ENCODE peak calls at places on chromosomes 6 and 20, in eight cellular contexts. H is dorsolateral prefrontal cortex, J is A549, Q is cardiac fibroblast, P is right atrium auricular region, G is left ventricle myocardium inferior, T is B cell, I is progenitor cell of endocrine pancreas. D is an unnamed sample.

GRCh38 chr6:124999105-124999764 is 37.0 kb downstream of the RNF217 start:
- DNase-seq in H (no peak), J (no peak), Q (no peak), P (no peak), G (no peak), T (no peak), I (no peak), D (no peak)

GRCh38 chr6:132675749-132676148 is 16.8 kb upstream of the TAAR1 start:
- DNase-seq in H (no peak), J (no peak), Q (no peak), P (no peak), G (no peak), T (no peak), I (no peak), D (no peak)

GRCh38 chr20:49567421-49568256 is at the start of gene PTGIS:
- DNase-seq in H (no peak), J (no peak), Q (peak), P (no peak), G (no peak), T (peak), I (peak), D (peak)

GRCh38 chr6:169047345-169047744 is 206.3 kb downstream of the THBS2 start:
- DNase-seq in H (no peak), J (no peak), Q (no peak), P (no peak), G (no peak), T (no peak), I (no peak), D (no peak)

GRCh38 chr20:54345817-54346216 is 129.6 kb upstream of the DOK5 start:
- DNase-seq in H (no peak), J (no peak), Q (peak), P (no peak), G (no peak), T (no peak), I (no peak), D (no peak)

GRCh38 chr6:148200302-148200701 is 142.3 kb upstream of the SASH1 start:
- DNase-seq in H (peak), J (no peak), Q (no peak), P (no peak), G (no peak), T (no peak), I (no peak), D (no peak)

GRCh38 chr20:17531537-17532025 is 402 bp upstream of the BFSP1 start:
- DNase-seq in H (no peak), J (peak), Q (no peak), P (no peak), G (no peak), T (no peak), I (no peak), D (no peak)

GRCh38 chr6:142242269-142242668 is 59.5 kb upstream of the ADGRG6 start:
- DNase-seq in H (no peak), J (no peak), Q (peak), P (no peak), G (no peak), T (no peak), I (no peak), D (no peak)

GRCh38 chr6:16316741-16317251 is 78.4 kb downstream of the GMPR start:
- DNase-seq in H (no peak), J (peak), Q (peak), P (no peak), G (no peak), T (peak), I (no peak), D (peak)

GRCh38 chr6:88512951-88513350 is 346.8 kb upstream of the CNR1 start:
- DNase-seq in H (no peak), J (no peak), Q (no peak), P (no peak), G (no peak), T (no peak), I (no peak), D (no peak)

GRCh38 chr6:80182291-80182690 is 75.8 kb downstream of the BCKDHB start:
- DNase-seq in H (no peak), J (no peak), Q (peak), P (no peak), G (no peak), T (no peak), I (no peak), D (no peak)

GRCh38 chr20:2626853-2627541 is 25.4 kb upstream of the NOP56 start:
- DNase-seq in H (no peak), J (no peak), Q (peak), P (no peak), G (no peak), T (no peak), I (no peak), D (no peak)

GRCh38 chr6:163414117-163414366 is 476 bp upstream of the QKI start:
- DNase-seq in H (no peak), J (no peak), Q (peak), P (no peak), G (no peak), T (no peak), I (no peak), D (no peak)

GRCh38 chr6:111474771-111475170 is 8.2 kb downstream of the REV3L start:
- DNase-seq in H (no peak), J (no peak), Q (no peak), P (no peak), G (no peak), T (no peak), I (no peak), D (no peak)

GRCh38 chr20:32786059-32786760 is 24.0 kb downstream of the DNMT3B start:
- DNase-seq in H (no peak), J (no peak), Q (no peak), P (no peak), G (no peak), T (no peak), I (no peak), D (no peak)

GRCh38 chr6:67640462-67640861 is 994.6 kb upstream of the ADGRB3 start:
- DNase-seq in H (no peak), J (no peak), Q (peak), P (no peak), G (no peak), T (no peak), I (no peak), D (no peak)

GRCh38 chr6:18155273-18155863 is at the start of gene KDM1B:
- DNase-seq in H (no peak), J (peak), Q (peak), P (peak), G (peak), T (peak), I (no peak), D (no peak)

GRCh38 chr20:63398744-63399514 is 37.8 kb upstream of the CHRNA4 start:
- DNase-seq in H (no peak), J (no peak), Q (no peak), P (no peak), G (no peak), T (no peak), I (no peak), D (no peak)

GRCh38 chr6:144353871-144354314 is 68.8 kb downstream of the UTRN start:
- DNase-seq in H (no peak), J (no peak), Q (no peak), P (no peak), G (no peak), T (no peak), I (no peak), D (no peak)

GRCh38 chr20:44496976-44497375 is 21.3 kb downstream of the TTPAL start:
- DNase-seq in H (no peak), J (peak), Q (peak), P (no peak), G (no peak), T (no peak), I (no peak), D (no peak)

GRCh38 chr20:38195041-38195504 is 30.0 kb upstream of the TGM2 start:
- DNase-seq in H (no peak), J (no peak), Q (no peak), P (no peak), G (no peak), T (no peak), I (no peak), D (no peak)

GRCh38 chr20:19497064-19497463 is 261.0 kb upstream of the RIN2 start:
- DNase-seq in H (no peak), J (no peak), Q (peak), P (no peak), G (no peak), T (no peak), I (no peak), D (no peak)

GRCh38 chr6:137589067-137589848 is 95.1 kb upstream of the OLIG3 start:
- DNase-seq in H (no peak), J (peak), Q (peak), P (no peak), G (no peak), T (no peak), I (no peak), D (no peak)

GRCh38 chr6:156250593-156250992 is 526.6 kb upstream of the ARID1B start:
- DNase-seq in H (no peak), J (no peak), Q (no peak), P (no peak), G (no peak), T (no peak), I (no peak), D (no peak)

GRCh38 chr6:111738156-111738555 is 132.5 kb upstream of the TRAF3IP2 start:
- DNase-seq in H (no peak), J (no peak), Q (no peak), P (no peak), G (no peak), T (no peak), I (no peak), D (no peak)

GRCh38 chr6:109453594-109454482 is 1.7 kb downstream of the MICAL1 start:
- DNase-seq in H (no peak), J (no peak), Q (peak), P (no peak), G (peak), T (no peak), I (no peak), D (peak)

GRCh38 chr20:59518881-59519706 is 85.2 kb upstream of the PHACTR3 start:
- DNase-seq in H (no peak), J (peak), Q (peak), P (no peak), G (no peak), T (peak), I (no peak), D (peak)

GRCh38 chr6:149335924-149336323 is 18.4 kb downstream of the TAB2 start:
- DNase-seq in H (no peak), J (no peak), Q (peak), P (no peak), G (no peak), T (no peak), I (no peak), D (no peak)

GRCh38 chr6:4612636-4613171 is 163.5 kb upstream of the CDYL start:
- DNase-seq in H (no peak), J (no peak), Q (peak), P (no peak), G (no peak), T (no peak), I (no peak), D (no peak)

GRCh38 chr6:17331238-17331637 is 50.1 kb downstream of the RBM24 start:
- DNase-seq in H (no peak), J (no peak), Q (no peak), P (no peak), G (no peak), T (no peak), I (no peak), D (no peak)

GRCh38 chr6:4936681-4937041 is 67.2 kb downstream of the RPP40 start:
- DNase-seq in H (no peak), J (peak), Q (peak), P (no peak), G (no peak), T (peak), I (no peak), D (no peak)

GRCh38 chr6:36829919-36830544 is 9.2 kb downstream of the CPNE5 start:
- DNase-seq in H (peak), J (no peak), Q (peak), P (peak), G (peak), T (no peak), I (no peak), D (no peak)

GRCh38 chr20:16810216-16810615 is 62.1 kb downstream of the OTOR start:
- DNase-seq in H (no peak), J (no peak), Q (no peak), P (no peak), G (no peak), T (no peak), I (no peak), D (no peak)

GRCh38 chr6:157669747-157670216 is 153.3 kb upstream of the SNX9 start:
- DNase-seq in H (peak), J (peak), Q (peak), P (peak), G (peak), T (no peak), I (no peak), D (peak)
- TF ChIP-seq CTCF in H (peak), J (no peak), Q (peak), P (no peak), G (peak), T (no peak), I (peak), D (no peak)

GRCh38 chr6:119612176-119612870 is 262.8 kb upstream of the MAN1A1 start:
- DNase-seq in H (no peak), J (no peak), Q (peak), P (no peak), G (no peak), T (no peak), I (no peak), D (no peak)
- TF ChIP-seq CTCF in H (no peak), J (no peak), Q (peak), P (no peak), G (no peak), T (no peak), I (no peak), D (no peak)

GRCh38 chr20:56897318-56897962 is 268.3 kb downstream of the TFAP2C start:
- DNase-seq in H (no peak), J (no peak), Q (no peak), P (no peak), G (no peak), T (no peak), I (no peak), D (no peak)
- TF ChIP-seq CTCF in H (no peak), J (no peak), Q (no peak), P (no peak), G (no peak), T (no peak), I (no peak), D (no peak)

GRCh38 chr6:41723936-41724637 is 11.3 kb downstream of the TFEB start:
- DNase-seq in H (no peak), J (no peak), Q (no peak), P (no peak), G (no peak), T (no peak), I (no peak), D (no peak)

GRCh38 chr6:41720783-41721182 is 14.6 kb downstream of the TFEB start:
- DNase-seq in H (no peak), J (no peak), Q (no peak), P (no peak), G (no peak), T (no peak), I (no peak), D (no peak)

GRCh38 chr6:41721396-41721795 is 14.0 kb downstream of the TFEB start:
- DNase-seq in H (no peak), J (no peak), Q (no peak), P (no peak), G (no peak), T (no peak), I (no peak), D (no peak)

GRCh38 chr6:41724638-41725501 is 10.5 kb downstream of the TFEB start:
- DNase-seq in H (no peak), J (no peak), Q (no peak), P (no peak), G (no peak), T (no peak), I (no peak), D (no peak)

GRCh38 chr6:41723178-41723935 is 12.1 kb downstream of the TFEB start:
- DNase-seq in H (peak), J (peak), Q (peak), P (peak), G (peak), T (peak), I (no peak), D (peak)
- TF ChIP-seq CTCF in H (no peak), J (no peak), Q (peak), P (no peak), G (peak), T (no peak), I (no peak), D (no peak)

GRCh38 chr6:139546117-139546495 is 171.7 kb upstream of the CITED2 start:
- DNase-seq in H (no peak), J (no peak), Q (no peak), P (no peak), G (no peak), T (no peak), I (no peak), D (no peak)

GRCh38 chr6:139545474-139546116 is 171.1 kb upstream of the CITED2 start:
- DNase-seq in H (no peak), J (no peak), Q (no peak), P (no peak), G (no peak), T (no peak), I (no peak), D (no peak)

GRCh38 chr6:139542351-139542750 is 167.9 kb upstream of the CITED2 start:
- DNase-seq in H (no peak), J (no peak), Q (no peak), P (no peak), G (no peak), T (no peak), I (no peak), D (no peak)

GRCh38 chr6:139547082-139547776 is 172.8 kb upstream of the CITED2 start:
- DNase-seq in H (no peak), J (no peak), Q (peak), P (no peak), G (no peak), T (no peak), I (no peak), D (no peak)

DNA sequence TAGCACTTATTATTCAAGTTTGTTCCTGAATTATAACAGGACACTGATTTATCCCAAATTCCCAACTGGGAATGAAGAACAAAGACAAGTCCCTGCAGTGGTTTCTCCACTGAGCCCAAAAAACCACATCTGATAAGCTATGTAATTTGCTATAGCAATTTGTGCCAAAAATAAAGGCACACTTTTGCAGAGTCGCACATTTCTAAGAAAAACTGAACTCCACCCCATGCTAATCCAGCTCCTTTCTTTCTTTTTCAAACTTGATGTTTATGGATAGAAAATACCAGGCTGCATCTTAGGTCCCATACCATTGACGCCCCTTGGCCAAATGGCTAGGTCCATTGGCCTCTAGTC is 170.2 kb upstream of the CITED2 start:
- DNase-seq in H (no peak), J (no peak), Q (no peak), P (no peak), G (no peak), T (no peak), I (no peak), D (no peak)
- TF ChIP-seq CTCF in H (no peak), J (no peak), Q (no peak), P (no peak), G (no peak), T (no peak), I (no peak), D (no peak)